ENCODE peak calls at places on chromosomes 1 and 21, in four cellular contexts. I, C, M and D are unnamed samples.

GRCh38 chr1:2413495-2414296 is 1.3 kb upstream of the PEX10 start:
- DNase-seq in I (no peak), M (peak), C (no peak), D (no peak)

GRCh38 chr1:236011641-236012040 is 53.2 kb downstream of the NID1 start:
- DNase-seq in I (no peak), C (no peak), M (no peak), D (no peak)

GRCh38 chr1:1833916-1834325 is 55.7 kb upstream of the NADK start:
- DNase-seq in C (peak), I (peak), M (no peak), D (no peak)

GRCh38 chr21:17688912-17689874 is 76.5 kb upstream of the BTG3 start:
- DNase-seq in M (peak), I (peak), C (no peak), D (no peak)

GRCh38 chr21:31366825-31367224 is 22.8 kb upstream of the TIAM1 start:
- DNase-seq in M (no peak), I (no peak), C (no peak), D (no peak)

GRCh38 chr1:230327892-230328284 is 98.2 kb downstream of the PGBD5 start:
- DNase-seq in M (no peak), I (no peak), C (no peak), D (no peak)

GRCh38 chr1:199403421-199404116 is 623.9 kb upstream of the NR5A2 start:
- DNase-seq in C (no peak), M (no peak), I (no peak), D (no peak)

GRCh38 chr1:209600541-209600940 is 17.0 kb downstream of the CAMK1G start:
- DNase-seq in M (no peak), I (no peak), C (no peak), D (no peak)

GRCh38 chr21:44574457-44575306 is 1.2 kb downstream of the KRTAP10-4 start:
- DNase-seq in C (no peak), M (no peak), I (no peak), D (no peak)

GRCh38 chr1:19963636-19964035 is 15.8 kb downstream of the PLA2G2A start:
- DNase-seq in M (no peak), I (no peak), C (no peak), D (no peak)

GRCh38 chr1:119347858-119348257 is 20.7 kb upstream of the HAO2 start:
- DNase-seq in C (no peak), M (no peak), I (no peak), D (no peak)

GRCh38 chr1:54275349-54275748 is 75.4 kb downstream of the MRPL37 start:
- DNase-seq in I (peak), M (no peak), C (no peak), D (peak)

GRCh38 chr1:198788561-198789064 is 149.8 kb downstream of the PTPRC start:
- DNase-seq in C (no peak), I (no peak), M (no peak), D (no peak)

GRCh38 chr1:12078938-12079861 is 16.1 kb downstream of the TNFRSF8 start:
- DNase-seq in I (no peak), C (peak), M (peak), D (no peak)

GRCh38 chr21:31252611-31253010 is 91.5 kb downstream of the TIAM1 start:
- DNase-seq in M (no peak), C (no peak), I (no peak), D (peak)

GRCh38 chr1:161079436-161080110 is 9.8 kb downstream of the NECTIN4 start:
- DNase-seq in M (no peak), C (no peak), I (no peak), D (no peak)

GRCh38 chr1:12166834-12167492 is at the start of gene TNFRSF1B:
- DNase-seq in C (peak), I (no peak), M (peak), D (no peak)

GRCh38 chr1:55338448-55338820 is 123.3 kb upstream of the USP24 start:
- DNase-seq in M (no peak), C (no peak), I (no peak), D (no peak)

GRCh38 chr1:230261918-230262650 is 164.0 kb downstream of the PGBD5 start:
- DNase-seq in I (no peak), M (peak), C (no peak), D (no peak)

GRCh38 chr1:95229042-95229441 is 5.0 kb upstream of the RWDD3 start:
- DNase-seq in C (no peak), I (no peak), M (no peak), D (no peak)

GRCh38 chr1:178540204-178540603 is 27.3 kb downstream of the TEX35 start:
- DNase-seq in C (no peak), M (peak), I (no peak), D (no peak)

GRCh38 chr1:242877229-242877628 is 352.7 kb upstream of the PLD5 start:
- DNase-seq in M (no peak), C (no peak), I (no peak), D (no peak)

GRCh38 chr1:44327679-44328491 is 27.2 kb downstream of the ERI3 start:
- DNase-seq in C (peak), M (no peak), I (peak), D (peak)